ENCODE peak calls at places on chromosomes 5 and 9, in seven cellular contexts. U is breast epithelium, Q is psoas muscle, E is heart left ventricle, L is tibial artery, S is heart right ventricle, B is osteoblast. K is an unnamed sample.

GRCh38 chr5:10250804-10251276 is 760 bp downstream of the CCT5 start:
- DNase-seq in U (no peak), Q (no peak), E (no peak), L (no peak), S (no peak), B (peak), K (peak)

GRCh38 chr9:88605500-88606172 is 70.7 kb downstream of the NXNL2 start:
- DNase-seq in U (no peak), Q (no peak), E (no peak), L (no peak), S (no peak), B (no peak), K (peak)

GRCh38 chr9:70043285-70043684 is 363 bp upstream of the MAMDC2 start:
- DNase-seq in U (no peak), Q (no peak), E (no peak), L (no peak), S (no peak), B (no peak), K (no peak)

GRCh38 chr5:45399041-45399440 is 297.1 kb downstream of the HCN1 start:
- DNase-seq in U (no peak), Q (no peak), E (no peak), L (no peak), S (no peak), B (no peak), K (no peak)

GRCh38 chr5:174607205-174607604 is 117.2 kb upstream of the MSX2 start:
- DNase-seq in U (no peak), Q (no peak), E (no peak), L (no peak), S (no peak), B (no peak), K (no peak)

GRCh38 chr9:79694676-79695400 is 123.1 kb downstream of the TLE4 start:
- DNase-seq in U (no peak), Q (no peak), E (no peak), L (no peak), S (no peak), B (peak), K (peak)

GRCh38 chr5:109700516-109701174 is 10.9 kb downstream of the MAN2A1 start:
- DNase-seq in U (no peak), Q (no peak), E (no peak), L (no peak), S (no peak), B (no peak), K (no peak)

GRCh38 chr5:36870399-36871040 is 6.0 kb upstream of the NIPBL start:
- DNase-seq in U (no peak), Q (no peak), E (no peak), L (no peak), S (no peak), B (peak), K (peak)

GRCh38 chr5:80078921-80079320 is 43.8 kb downstream of the THBS4 start:
- DNase-seq in U (no peak), Q (no peak), E (no peak), L (no peak), S (no peak), B (no peak), K (no peak)

GRCh38 chr5:134506054-134507039 is 19.1 kb upstream of the JADE2 start:
- DNase-seq in U (peak), Q (peak), E (peak), L (peak), S (peak), B (no peak), K (peak)

GRCh38 chr5:170000155-170000554 is 19.9 kb upstream of the INSYN2B start:
- DNase-seq in U (no peak), Q (no peak), E (no peak), L (no peak), S (no peak), B (no peak), K (no peak)

GRCh38 chr5:108917596-108917995 is 169.9 kb downstream of the FER start:
- DNase-seq in U (no peak), Q (no peak), E (no peak), L (no peak), S (no peak), B (no peak), K (peak)

GRCh38 chr5:140468188-140468587 is 66.6 kb downstream of the ANKHD1 start:
- DNase-seq in U (no peak), Q (no peak), E (no peak), L (no peak), S (no peak), B (no peak), K (peak)

GRCh38 chr5:172411423-172412111 is 42.8 kb downstream of the SH3PXD2B start:
- DNase-seq in U (no peak), Q (no peak), E (no peak), L (no peak), S (no peak), B (no peak), K (peak)

GRCh38 chr9:108933231-108933630 is 693 bp downstream of the ELP1 start:
- DNase-seq in U (no peak), Q (no peak), E (no peak), L (no peak), S (no peak), B (no peak), K (peak)

GRCh38 chr5:98771389-98772109 is 1.9 kb upstream of the RGMB start:
- DNase-seq in U (no peak), Q (no peak), E (peak), L (no peak), S (no peak), B (peak), K (peak)

GRCh38 chr5:106862450-106863193 is 808.1 kb downstream of the EFNA5 start:
- DNase-seq in U (no peak), Q (no peak), E (no peak), L (no peak), S (no peak), B (no peak), K (peak)

GRCh38 chr5:135436856-135437795 is 10.0 kb downstream of the DCANP1 start:
- DNase-seq in U (no peak), Q (no peak), E (no peak), L (no peak), S (no peak), B (peak), K (no peak)

GRCh38 chr9:93168581-93168980 is 15.4 kb upstream of the WNK2 start:
- DNase-seq in U (no peak), Q (no peak), E (no peak), L (no peak), S (no peak), B (peak), K (no peak)
- H3K4me3 ChIP-seq in U (no peak), Q (no peak), E (no peak), L (no peak), S (no peak), B (no peak), K (no peak)

GRCh38 chr9:128218172-128218517 is 15.0 kb downstream of the DNM1 start:
- DNase-seq in U (no peak), Q (no peak), E (no peak), L (no peak), S (no peak), B (no peak), K (no peak)
- H3K4me3 ChIP-seq in U (peak), Q (peak), E (peak), L (peak), S (peak), B (peak), K (no peak)

DNA sequence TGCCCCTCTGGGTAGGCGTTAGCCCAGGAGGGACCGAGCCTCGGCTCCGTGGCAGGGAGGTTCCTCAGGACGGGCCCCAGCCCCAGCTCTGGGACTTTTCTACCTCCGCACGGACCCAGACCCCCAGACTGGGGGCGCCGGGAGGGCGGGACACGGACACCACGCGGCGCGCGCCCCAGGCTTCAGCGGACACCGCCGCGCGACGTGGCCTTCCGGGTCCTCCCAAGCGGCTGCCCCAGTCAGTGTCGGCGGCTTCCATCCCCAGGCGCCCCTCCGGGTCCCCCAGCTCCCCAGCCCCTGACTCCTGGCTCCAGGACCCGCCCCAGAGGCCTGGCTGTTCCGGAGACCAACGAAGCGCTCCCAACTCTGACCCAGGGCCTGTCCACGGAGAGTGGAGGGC is 3.1 kb downstream of the LCNL1 start:
- DNase-seq in U (no peak), Q (no peak), E (no peak), L (no peak), S (peak), B (no peak), K (no peak)
- H3K4me3 ChIP-seq in U (no peak), Q (no peak), E (peak), L (no peak), S (no peak), B (no peak), K (no peak)

DNA sequence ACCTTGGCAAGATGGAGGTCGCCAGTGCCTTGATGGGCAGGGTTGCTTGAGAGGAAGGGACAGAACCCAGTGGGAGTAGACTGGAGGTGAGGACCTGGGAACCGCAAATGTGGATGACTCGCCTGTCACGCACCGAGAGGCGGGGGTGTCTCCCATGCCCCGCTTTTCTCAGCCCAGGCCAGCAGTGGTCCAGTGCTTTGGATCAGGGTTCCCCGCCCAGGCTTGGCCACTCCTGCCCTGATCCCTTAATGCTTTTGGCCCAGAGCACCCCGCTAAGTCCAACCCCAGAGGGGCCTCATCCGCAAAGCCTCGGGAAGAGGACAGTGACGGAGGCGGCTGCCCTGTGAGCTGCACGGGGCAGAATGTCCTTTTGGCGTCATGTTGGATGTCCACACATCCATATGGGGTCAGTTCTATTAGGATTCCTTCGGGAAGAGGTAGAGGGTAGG is 2.4 kb downstream of the MRPS2 start:
- DNase-seq in U (no peak), Q (no peak), E (no peak), L (peak), S (peak), B (peak), K (no peak)
- H3K4me3 ChIP-seq in U (no peak), Q (no peak), E (no peak), L (no peak), S (no peak), B (no peak), K (no peak)

K was measured in fibroblast of pulmonary artery.